ENCODE peak calls at places on chromosome 13, in nine cellular contexts. F is PC-9, N is tibial nerve, P is thoracic aorta, W is hepatocyte, Q is endodermal cell, X is psoas muscle, I is uterus, E is OCI-LY7. U is an unnamed sample.

GRCh38 chr13:21216332-21216731 is 39.9 kb downstream of the MRPL57 start:
- DNase-seq in W (no peak), Q (no peak), F (no peak), E (no peak), I (no peak), X (no peak), P (no peak), N (no peak), U (no peak)

GRCh38 chr13:21069561-21070004 is 8.2 kb upstream of the LATS2 start:
- DNase-seq in X (no peak), F (peak), P (no peak), I (peak), N (no peak), E (no peak), W (peak), Q (no peak), U (no peak)

GRCh38 chr13:45086484-45086883 is 33.8 kb upstream of the GTF2F2 start:
- DNase-seq in P (no peak), E (no peak), W (no peak), N (no peak), Q (no peak), X (no peak), I (no peak), F (no peak), U (no peak)

GRCh38 chr13:24827799-24828198 is 63.8 kb downstream of the RNF17 start:
- DNase-seq in E (no peak), N (no peak), F (no peak), X (no peak), W (no peak), P (no peak), Q (no peak), I (no peak), U (no peak)

GRCh38 chr13:75255653-75256052 is 226.3 kb downstream of the TBC1D4 start:
- DNase-seq in Q (no peak), P (no peak), W (no peak), F (no peak), X (no peak), E (no peak), N (no peak), I (no peak), U (no peak)

GRCh38 chr13:50375792-50376191 is 360.5 kb downstream of the KCNRG start:
- DNase-seq in P (no peak), N (no peak), F (no peak), I (no peak), W (no peak), Q (no peak), X (no peak), E (peak), U (no peak)

GRCh38 chr13:49022472-49023144 is 46.9 kb downstream of the FNDC3A start:
- DNase-seq in X (no peak), P (no peak), W (no peak), F (no peak), Q (no peak), I (no peak), E (no peak), N (no peak), U (no peak)

GRCh38 chr13:73220966-73221720 is 162.3 kb downstream of the KLF5 start:
- DNase-seq in Q (peak), I (no peak), N (no peak), F (no peak), E (no peak), P (no peak), X (no peak), W (peak), U (no peak)

GRCh38 chr13:93965587-93965986 is 513.9 kb downstream of the DCT start:
- DNase-seq in P (no peak), N (no peak), X (no peak), W (no peak), F (no peak), Q (no peak), E (no peak), I (no peak), U (no peak)

GRCh38 chr13:45082964-45083363 is 37.3 kb upstream of the GTF2F2 start:
- DNase-seq in X (no peak), W (no peak), F (peak), E (no peak), Q (no peak), N (no peak), I (no peak), P (no peak), U (no peak)

GRCh38 chr13:40456979-40457553 is 209.4 kb downstream of the FOXO1 start:
- DNase-seq in P (no peak), X (no peak), Q (no peak), W (no peak), I (no peak), F (no peak), E (no peak), N (no peak), U (no peak)

GRCh38 chr13:48319458-48320395 is 16.2 kb downstream of the RB1 start:
- DNase-seq in F (no peak), N (no peak), X (no peak), P (no peak), Q (no peak), W (no peak), I (no peak), E (no peak), U (no peak)

GRCh38 chr13:98240131-98240530 is 63.1 kb upstream of the RNF113B start:
- DNase-seq in X (no peak), F (no peak), N (no peak), P (no peak), E (no peak), I (no peak), W (no peak), Q (no peak), U (no peak)

GRCh38 chr13:40563350-40564125 is 102.9 kb downstream of the FOXO1 start:
- DNase-seq in X (peak), Q (no peak), I (peak), N (no peak), W (peak), E (no peak), P (no peak), F (no peak), U (no peak)

GRCh38 chr13:30119476-30119875 is 187.9 kb downstream of the KATNAL1 start:
- DNase-seq in I (peak), P (no peak), Q (no peak), X (no peak), E (no peak), W (peak), N (no peak), F (no peak), U (no peak)

GRCh38 chr13:95624020-95624419 is 20.5 kb downstream of the DZIP1 start:
- DNase-seq in X (no peak), F (peak), E (peak), P (no peak), N (no peak), Q (peak), W (peak), I (no peak), U (no peak)

GRCh38 chr13:25802579-25802978 is 249.2 kb downstream of the SHISA2 start:
- DNase-seq in N (no peak), I (no peak), P (no peak), E (no peak), F (no peak), Q (no peak), W (no peak), X (no peak), U (no peak)

GRCh38 chr13:22893149-22893548 is 287.6 kb upstream of the SGCG start:
- DNase-seq in P (no peak), F (no peak), I (no peak), Q (no peak), W (no peak), E (no peak), N (no peak), X (no peak), U (no peak)

GRCh38 chr13:35693142-35693784 is 216.8 kb upstream of the MAB21L1 start:
- DNase-seq in N (no peak), F (no peak), P (no peak), X (no peak), W (peak), Q (peak), I (no peak), E (no peak), U (no peak)

DNA sequence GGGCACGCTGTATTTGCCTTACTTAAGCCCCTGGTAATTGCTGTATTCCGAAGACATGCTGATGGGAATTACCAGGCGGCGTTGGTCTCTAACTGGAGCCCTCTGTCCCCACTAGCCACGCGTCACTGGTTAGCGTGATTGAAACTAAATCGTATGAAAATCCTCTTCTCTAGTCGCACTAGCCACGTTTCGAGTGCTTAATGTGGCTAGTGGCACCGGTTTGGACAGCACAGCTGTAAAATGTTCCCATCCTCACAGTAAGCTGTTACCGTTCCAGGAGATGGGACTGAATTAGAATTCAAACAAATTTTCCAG is 679 bp downstream of the BRCA2 start:
- DNase-seq in X (no peak), E (no peak), P (no peak), Q (no peak), W (no peak), F (no peak), I (no peak), N (no peak), U (no peak)
- H3K27ac ChIP-seq in X (peak), E (peak), P (peak), Q (peak), W (peak), F (peak), I (peak), N (peak), U (peak)

GRCh38 chr13:32376642-32377418 is 51.1 kb downstream of the N4BP2L1 start:
- DNase-seq in Q (no peak), W (no peak), N (no peak), E (no peak), X (no peak), P (no peak), F (no peak), I (no peak), U (no peak)

GRCh38 chr13:32381539-32381938 is 46.4 kb downstream of the N4BP2L1 start:
- DNase-seq in F (no peak), N (no peak), I (no peak), Q (peak), X (no peak), W (peak), P (no peak), E (no peak), U (no peak)

DNA sequence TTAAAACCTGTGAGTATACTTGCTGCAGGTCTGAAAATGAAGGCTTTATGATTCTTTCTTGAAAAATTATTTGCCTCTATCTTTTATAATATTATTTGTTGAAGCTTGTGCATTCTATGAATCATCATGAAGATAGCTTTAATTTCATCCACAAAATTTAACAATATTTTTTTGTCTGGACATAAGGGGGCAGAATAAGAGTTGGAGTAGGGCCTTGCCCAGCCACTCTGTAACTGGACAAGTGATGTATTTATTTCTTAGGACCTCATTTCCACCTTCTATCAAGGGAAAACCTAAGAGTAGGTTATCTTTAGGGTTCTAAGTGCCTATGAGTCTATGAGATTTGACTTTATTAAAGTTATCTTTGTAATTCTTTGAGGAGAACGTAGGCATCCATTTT is 49.9 kb downstream of the N4BP2L1 start:
- DNase-seq in Q (no peak), W (no peak), I (no peak), X (no peak), N (no peak), F (no peak), P (no peak), E (no peak), U (no peak)
- TF ChIP-seq CTCF in Q (no peak), W (no peak), I (no peak), X (peak), N (no peak), F (no peak), P (no peak), E (no peak), U (no peak)

DNA sequence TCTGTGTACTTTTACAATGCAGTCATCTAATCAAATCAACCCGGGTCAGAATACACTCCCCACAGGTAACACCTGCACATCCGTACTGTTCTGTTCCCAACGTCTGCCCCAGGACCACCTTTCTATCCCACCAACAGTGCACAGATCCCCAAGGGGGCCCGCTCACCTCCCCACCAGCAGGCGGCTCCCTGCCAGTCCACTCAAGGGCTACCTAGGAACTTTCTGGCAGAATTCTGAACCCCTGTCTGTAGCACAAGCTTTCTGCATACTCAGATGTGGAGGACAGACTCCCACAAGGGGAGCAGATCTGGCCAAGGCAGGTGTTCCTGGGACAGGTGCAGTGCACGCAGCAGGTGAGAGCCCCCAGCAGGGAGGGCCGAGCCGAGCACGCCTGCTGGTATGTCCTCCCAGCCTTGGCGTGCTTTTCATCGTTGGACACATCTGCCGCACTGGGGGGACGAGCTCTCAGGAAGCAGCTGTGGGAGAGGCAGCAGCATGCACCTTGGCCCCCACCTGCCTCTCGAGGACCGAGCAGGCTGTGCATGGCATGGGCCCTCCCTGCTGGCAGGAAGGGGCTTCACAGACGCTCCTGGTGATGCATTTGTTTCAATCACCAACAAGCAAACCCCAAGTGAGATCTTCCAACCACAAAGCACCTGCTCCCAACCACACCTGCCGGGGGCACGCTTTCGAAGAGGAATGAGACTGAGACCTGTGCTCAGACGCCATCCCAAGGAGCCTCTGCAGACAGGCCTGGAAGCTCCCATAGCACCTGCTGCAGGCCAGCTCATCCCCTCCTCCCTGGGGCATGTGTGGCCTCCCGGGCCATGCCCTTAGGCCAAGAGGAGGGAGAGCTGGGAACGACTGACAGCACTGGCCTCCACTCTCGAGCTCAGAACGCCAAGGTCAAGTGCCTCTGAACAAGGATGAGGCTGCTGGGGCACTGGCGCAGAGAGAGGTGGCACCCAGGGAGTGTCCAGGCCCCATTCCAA is 35.9 kb downstream of the RAB20 start:
- DNase-seq in I (no peak), W (no peak), Q (no peak), X (no peak), F (peak), E (peak), N (no peak), P (no peak), U (no peak)
- H3K4me3 ChIP-seq in I (no peak), W (no peak), Q (no peak), X (no peak), F (no peak), E (no peak), N (no peak), P (no peak), U (no peak)

GRCh38 chr13:113585828-113586355 is 1.3 kb downstream of the TFDP1 start:
- DNase-seq in Q (peak), I (peak), E (no peak), F (no peak), P (no peak), W (no peak), N (no peak), X (no peak), U (peak)

GRCh38 chr13:113584870-113585671 is 518 bp downstream of the TFDP1 start:
- DNase-seq in N (no peak), F (no peak), X (no peak), E (peak), P (no peak), I (peak), W (no peak), Q (peak), U (peak)

GRCh38 chr13:113582841-113583631 is 1.5 kb upstream of the TFDP1 start:
- DNase-seq in N (no peak), E (no peak), Q (peak), W (peak), P (no peak), F (no peak), X (no peak), I (peak), U (no peak)

GRCh38 chr13:113581871-113582270 is 2.7 kb upstream of the TFDP1 start:
- DNase-seq in F (no peak), X (no peak), I (no peak), E (no peak), W (no peak), Q (peak), P (no peak), N (no peak), U (no peak)

DNA sequence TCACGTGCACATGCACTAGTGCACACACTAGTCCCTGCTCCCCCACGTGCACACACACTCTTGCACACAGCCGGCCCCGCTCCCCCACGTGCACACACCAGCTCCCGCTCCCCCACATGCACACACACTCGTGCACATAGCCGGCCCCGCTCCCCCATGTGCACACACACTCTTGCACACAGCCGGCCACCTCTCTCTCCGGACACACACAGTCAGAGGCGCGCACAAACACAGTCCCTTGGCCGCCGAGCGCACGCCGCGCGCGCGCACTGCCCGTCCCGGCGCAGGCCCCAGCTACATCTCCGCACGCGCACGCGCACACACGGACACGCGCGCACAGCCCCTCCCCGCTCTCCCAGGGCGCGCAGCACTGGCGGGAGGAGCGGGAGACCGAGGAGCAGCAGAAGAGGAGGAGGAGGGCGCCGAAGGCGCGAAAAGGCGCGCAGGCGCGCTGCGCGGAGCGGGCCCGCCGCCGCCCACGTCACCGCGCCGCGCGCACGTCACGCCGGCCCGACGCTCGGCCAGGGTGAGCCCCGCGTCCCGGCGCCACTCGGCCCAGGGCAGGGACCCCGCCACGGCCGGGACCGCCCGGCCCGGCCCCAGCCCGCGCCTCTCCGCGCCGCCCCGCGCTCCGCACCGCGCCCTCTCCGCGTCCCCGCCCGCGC is at the start of gene TFDP1:
- DNase-seq in F (peak), P (no peak), X (peak), N (no peak), W (peak), E (peak), I (peak), Q (peak), U (no peak)
- H3K27ac ChIP-seq in F (no peak), P (no peak), X (no peak), N (no peak), W (no peak), E (peak), I (no peak), Q (no peak), U (no peak)

DNA sequence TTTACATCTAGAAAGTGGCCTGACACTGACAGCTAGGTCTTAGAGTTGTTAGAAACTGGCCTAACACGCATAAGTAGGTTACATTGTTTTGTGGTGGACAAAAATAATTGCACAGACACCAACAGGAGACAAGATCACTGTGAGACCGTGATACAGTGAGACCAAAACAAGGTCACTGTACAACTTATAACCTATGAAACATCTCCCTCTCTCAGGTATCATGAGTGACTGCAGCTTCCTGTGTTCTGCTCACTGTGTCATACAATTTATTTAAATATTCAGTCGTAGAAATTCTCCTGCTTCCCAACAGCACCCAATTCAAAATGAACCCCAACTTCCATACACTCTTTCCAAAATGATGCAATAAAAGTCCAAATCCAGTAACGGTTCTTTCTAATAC is 2165.2 kb downstream of the PCDH9 start:
- DNase-seq in E (no peak), I (no peak), P (no peak), F (no peak), X (no peak), N (no peak), W (no peak), Q (no peak), U (no peak)
- TF ChIP-seq CTCF in E (no peak), I (no peak), P (no peak), F (no peak), X (no peak), N (no peak), W (no peak), Q (no peak), U (no peak)

DNA sequence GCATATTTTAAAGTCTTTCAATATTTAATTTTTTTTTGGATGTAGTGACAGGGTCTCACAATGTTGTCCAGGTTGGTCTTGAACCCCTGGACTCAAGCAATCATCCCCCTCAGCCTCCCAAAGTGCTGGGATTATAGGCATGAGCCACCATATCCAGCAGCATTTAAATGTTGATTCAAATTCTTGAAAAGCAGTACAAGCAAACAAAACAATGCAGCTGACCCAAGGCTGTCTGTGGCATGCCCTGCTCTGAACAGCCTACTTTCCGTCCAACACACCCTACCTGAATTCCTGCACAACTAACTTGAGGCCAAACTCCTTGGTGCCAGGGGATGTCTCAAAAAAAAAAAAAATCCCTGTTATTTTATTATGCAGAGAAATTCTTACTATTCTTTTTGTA is 23.0 kb downstream of the NEK5 start:
- DNase-seq in E (no peak), X (no peak), Q (no peak), I (no peak), P (no peak), N (no peak), W (no peak), F (no peak), U (no peak)
- H3K4me3 ChIP-seq in E (no peak), X (no peak), Q (no peak), I (no peak), P (no peak), N (no peak), W (no peak), F (no peak), U (no peak)